ENCODE peak calls at places on chromosome 18, in five cellular contexts. N is SK-N-SH, L is HCT116, C is HepG2, P is K562. U is an unnamed sample.

GRCh38 chr18:34773961-34774754 is 64.1 kb downstream of the DTNA start:
- DNase-seq in C (no peak), L (no peak), P (no peak), N (peak), U (no peak)

GRCh38 chr18:14221689-14222088 is 89.5 kb upstream of the ZNF519 start:
- DNase-seq in N (peak), P (peak), C (no peak), L (no peak), U (no peak)

GRCh38 chr18:63079114-63079513 is 240.5 kb downstream of the BCL2 start:
- DNase-seq in N (no peak), P (no peak), C (no peak), L (peak), U (no peak)

GRCh38 chr18:13218376-13219011 is at the start of gene LDLRAD4:
- DNase-seq in N (peak), P (no peak), L (no peak), C (no peak), U (peak)

GRCh38 chr18:26863122-26863879 is 2.2 kb downstream of the AQP4 start:
- DNase-seq in N (peak), P (no peak), L (no peak), C (no peak), U (peak)

GRCh38 chr18:64017870-64018269 is 48.0 kb downstream of the SERPINB8 start:
- DNase-seq in N (no peak), P (no peak), L (peak), C (peak), U (peak)

GRCh38 chr18:9736942-9737813 is 29.1 kb downstream of the RAB31 start:
- DNase-seq in L (peak), C (no peak), N (peak), P (no peak), U (no peak)

GRCh38 chr18:48173557-48173956 is 235.6 kb downstream of the ZBTB7C start:
- DNase-seq in P (no peak), L (no peak), N (no peak), C (no peak), U (no peak)

GRCh38 chr18:14074187-14074586 is 58.0 kb downstream of the ZNF519 start:
- DNase-seq in N (peak), C (no peak), L (peak), P (peak), U (no peak)

GRCh38 chr18:50312296-50313030 is 25.0 kb upstream of the CXXC1 start:
- DNase-seq in N (no peak), P (no peak), C (no peak), L (no peak), U (no peak)

GRCh38 chr18:3281456-3282400 is 19.8 kb downstream of the MYL12B start:
- DNase-seq in C (peak), N (peak), L (peak), P (peak), U (peak)

GRCh38 chr18:26440644-26441043 is 107.7 kb downstream of the KCTD1 start:
- DNase-seq in P (no peak), C (no peak), N (no peak), L (no peak), U (no peak)

GRCh38 chr18:49690307-49690706 is 123.0 kb downstream of the ACAA2 start:
- DNase-seq in N (no peak), P (no peak), L (peak), C (no peak), U (no peak)

GRCh38 chr18:48659188-48660009 is 120.6 kb downstream of the CTIF start:
- DNase-seq in C (no peak), N (no peak), L (no peak), P (no peak), U (no peak)

GRCh38 chr18:31618801-31619200 is 27.1 kb downstream of the TTR start:
- DNase-seq in C (no peak), P (no peak), N (no peak), L (no peak), U (no peak)

GRCh38 chr18:72155327-72155726 is 388.8 kb downstream of the CBLN2 start:
- DNase-seq in L (no peak), C (no peak), P (no peak), N (no peak), U (peak)

GRCh38 chr18:57439617-57439975 is 4.4 kb downstream of the ONECUT2 start:
- DNase-seq in N (no peak), P (no peak), C (no peak), L (no peak), U (no peak)

GRCh38 chr18:31070206-31070605 is 27.7 kb upstream of the DSC3 start:
- DNase-seq in N (no peak), L (no peak), C (no peak), P (no peak), U (no peak)

GRCh38 chr18:63062246-63062645 is 257.3 kb downstream of the BCL2 start:
- DNase-seq in N (no peak), L (no peak), P (no peak), C (no peak), U (no peak)

GRCh38 chr18:54181856-54182612 is 42.4 kb downstream of the MBD2 start:
- DNase-seq in N (no peak), L (no peak), C (no peak), P (no peak), U (no peak)

GRCh38 chr18:59273936-59274928 is 978 bp upstream of the RAX start:
- DNase-seq in C (no peak), P (no peak), N (no peak), L (no peak), U (no peak)

GRCh38 chr18:58965930-58966662 is 101.4 kb downstream of the ZNF532 start:
- DNase-seq in C (no peak), P (no peak), L (no peak), N (no peak), U (no peak)

GRCh38 chr18:1094408-1094807 is 189.7 kb downstream of the ADCYAP1 start:
- DNase-seq in P (no peak), N (no peak), L (no peak), C (no peak), U (no peak)

GRCh38 chr18:2967357-2967756 is 45.6 kb downstream of the LPIN2 start:
- DNase-seq in C (no peak), P (no peak), N (no peak), L (no peak), U (no peak)

GRCh38 chr18:78979682-78980278 is at the start of gene SALL3:
- DNase-seq in C (no peak), N (peak), P (no peak), L (no peak), U (no peak)

GRCh38 chr18:31680836-31681568 is 3.4 kb downstream of the B4GALT6 start:
- DNase-seq in C (no peak), N (no peak), L (no peak), P (peak), U (no peak)

GRCh38 chr18:29147944-29148343 is 971.0 kb upstream of the CDH2 start:
- DNase-seq in L (no peak), N (no peak), C (no peak), P (no peak), U (peak)

GRCh38 chr18:195651-196050 is 37.3 kb downstream of the USP14 start:
- DNase-seq in N (no peak), C (no peak), P (no peak), L (no peak), U (no peak)

GRCh38 chr18:8944871-8945245 is 157.6 kb upstream of the NDUFV2 start:
- DNase-seq in N (no peak), L (no peak), P (no peak), C (no peak), U (no peak)

GRCh38 chr18:10449396-10449795 is 5.0 kb upstream of the APCDD1 start:
- DNase-seq in C (no peak), P (no peak), N (no peak), L (no peak), U (no peak)

GRCh38 chr18:8777846-8778245 is 72.5 kb downstream of the MTCL1 start:
- DNase-seq in P (no peak), N (no peak), C (no peak), L (no peak), U (no peak)

GRCh38 chr18:35458677-35459441 is 38.9 kb downstream of the INO80C start:
- DNase-seq in L (peak), P (peak), C (peak), N (no peak), U (peak)

GRCh38 chr18:46067431-46068007 is 4.5 kb downstream of the PSTPIP2 start:
- DNase-seq in N (no peak), P (peak), C (peak), L (peak), U (no peak)
- TF ChIP-seq JUND in N (no peak), P (no peak), C (no peak), L (no peak), U (no peak)

DNA sequence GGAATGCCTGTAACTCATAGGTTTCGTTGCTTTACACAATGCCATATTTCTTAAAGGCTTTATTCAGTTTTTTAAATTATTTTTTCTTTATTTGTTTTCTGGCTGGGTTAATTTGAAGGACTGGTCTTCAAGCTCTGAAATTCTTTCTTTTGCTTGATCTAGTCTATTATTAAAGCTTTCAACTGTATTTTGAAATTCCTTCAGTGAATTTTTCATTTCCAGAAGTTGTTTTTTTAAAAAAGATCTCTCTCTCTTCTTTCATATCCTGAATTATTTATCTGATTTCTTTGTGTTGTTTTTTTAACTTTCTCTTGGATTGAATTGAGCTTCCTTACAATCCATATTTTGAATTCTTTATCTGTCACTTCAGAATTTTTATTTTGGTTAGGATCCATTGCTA is 239.9 kb upstream of the CTAGE1 start:
- DNase-seq in L (no peak), P (no peak), C (no peak), N (no peak), U (no peak)
- TF ChIP-seq JUND in L (no peak), P (no peak), C (no peak), N (no peak), U (no peak)

GRCh38 chr18:65227970-65228369 is 522.8 kb upstream of the CDH7 start:
- DNase-seq in P (no peak), L (no peak), N (no peak), C (no peak), U (peak)
- TF ChIP-seq JUND in P (no peak), L (no peak), N (no peak), C (no peak), U (no peak)

GRCh38 chr18:6607348-6607747 is 122.2 kb upstream of the ARHGAP28 start:
- DNase-seq in N (no peak), L (no peak), P (no peak), C (no peak), U (no peak)
- TF ChIP-seq JUND in N (no peak), L (no peak), P (no peak), C (no peak), U (no peak)

GRCh38 chr18:44839239-44839666 is 158.6 kb downstream of the SETBP1 start:
- DNase-seq in C (no peak), P (peak), N (no peak), L (no peak), U (peak)
- TF ChIP-seq JUND in C (no peak), P (peak), N (peak), L (no peak), U (no peak)

GRCh38 chr18:23134780-23135678 is at the start of gene CABLES1:
- DNase-seq in P (no peak), N (peak), C (peak), L (no peak), U (peak)
- TF ChIP-seq JUND in P (no peak), N (no peak), C (no peak), L (no peak), U (no peak)

DNA sequence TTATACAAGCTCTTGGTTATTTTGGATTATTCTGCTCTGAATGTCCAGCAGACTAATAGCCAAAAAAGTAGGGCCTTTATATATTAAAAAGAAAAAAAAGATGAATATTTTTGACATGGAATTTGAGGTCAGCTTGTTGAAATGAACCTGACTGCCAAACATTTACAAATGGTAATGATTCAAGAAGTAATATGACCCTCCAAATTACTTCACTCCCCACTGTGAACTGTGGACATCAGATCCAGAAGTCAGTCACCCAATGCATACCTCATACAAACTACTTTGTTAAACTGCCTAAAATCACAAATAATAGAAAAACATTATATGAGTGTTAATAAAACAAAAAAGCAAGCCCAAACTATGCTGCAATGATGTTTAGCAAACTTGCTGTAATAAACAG is 10.0 kb downstream of the EPG5 start:
- DNase-seq in L (no peak), C (no peak), N (no peak), P (no peak), U (no peak)
- TF ChIP-seq JUND in L (no peak), C (no peak), N (no peak), P (no peak), U (no peak)